ENCODE peak calls at places on chromosomes 5 and 9, in ten cellular contexts. Q, K, G, R, Z, W, L, M, E and A are unnamed samples.

GRCh38 chr5:112418412-112419049 is 546 bp downstream of the EPB41L4A start:
- DNase-seq in Q (no peak), R (peak), L (no peak), W (peak), G (no peak), Z (no peak), E (no peak), K (no peak), M (no peak), A (no peak)

GRCh38 chr5:140302786-140303639 is at the start of gene PFDN1:
- DNase-seq in L (peak), Z (peak), R (peak), E (peak), Q (peak), K (peak), M (peak), G (peak), W (peak), A (peak)

GRCh38 chr5:90983148-90983547 is 400.0 kb downstream of the ARRDC3 start:
- DNase-seq in M (no peak), G (no peak), Z (no peak), Q (peak), L (no peak), K (no peak), E (peak), R (no peak), W (no peak), A (no peak)

GRCh38 chr5:105924366-105924765 is 1746.4 kb downstream of the EFNA5 start:
- DNase-seq in G (no peak), R (no peak), M (no peak), Q (no peak), Z (no peak), W (no peak), L (no peak), E (no peak), K (no peak), A (no peak)

GRCh38 chr5:68711311-68712200 is 382.3 kb upstream of the SLC30A5 start:
- DNase-seq in M (no peak), R (no peak), W (no peak), E (no peak), L (no peak), G (no peak), Q (peak), K (no peak), Z (no peak), A (no peak)

GRCh38 chr9:35703906-35704672 is 14.4 kb upstream of the TPM2 start:
- DNase-seq in Q (no peak), E (no peak), L (no peak), K (no peak), Z (no peak), W (peak), G (no peak), R (no peak), M (no peak), A (no peak)

GRCh38 chr5:178383919-178384814 is 151.6 kb upstream of the PHYKPL start:
- DNase-seq in E (no peak), M (no peak), K (no peak), Z (peak), R (no peak), W (no peak), Q (no peak), G (no peak), L (no peak), A (no peak)

GRCh38 chr5:39427225-39427624 is 2.4 kb upstream of the DAB2 start:
- DNase-seq in G (no peak), W (no peak), R (no peak), L (no peak), M (no peak), Z (no peak), K (no peak), Q (no peak), E (no peak), A (no peak)

GRCh38 chr9:73720601-73721000 is 568.9 kb downstream of the ANXA1 start:
- DNase-seq in W (no peak), K (no peak), Q (no peak), G (no peak), E (no peak), R (no peak), M (no peak), L (no peak), Z (no peak), A (no peak)

GRCh38 chr9:119667163-119667562 is 297.9 kb upstream of the BRINP1 start:
- DNase-seq in E (no peak), Q (no peak), L (no peak), R (no peak), G (no peak), Z (no peak), K (no peak), M (no peak), W (no peak), A (no peak)

GRCh38 chr5:58466939-58467338 is 7.1 kb upstream of the PLK2 start:
- DNase-seq in W (no peak), K (no peak), Q (no peak), L (peak), Z (no peak), R (no peak), M (no peak), G (peak), E (peak), A (no peak)

GRCh38 chr5:167961731-167962130 is 329.7 kb upstream of the WWC1 start:
- DNase-seq in M (no peak), Q (no peak), K (no peak), Z (no peak), G (no peak), W (no peak), L (no peak), E (no peak), R (no peak), A (no peak)

GRCh38 chr5:5050797-5051196 is 89.3 kb upstream of the ADAMTS16 start:
- DNase-seq in G (no peak), L (no peak), E (no peak), W (no peak), Q (peak), K (no peak), R (no peak), M (no peak), Z (no peak), A (no peak)

GRCh38 chr5:94620257-94620656 is 1.8 kb downstream of the SLF1 start:
- DNase-seq in Z (no peak), Q (no peak), L (no peak), E (no peak), W (no peak), R (no peak), M (no peak), G (no peak), K (no peak), A (no peak)

GRCh38 chr9:4661165-4662095 is 664 bp upstream of the PLPP6 start:
- DNase-seq in L (no peak), Q (no peak), K (no peak), Z (no peak), G (no peak), W (no peak), M (no peak), E (no peak), R (no peak), A (no peak)

GRCh38 chr5:90020575-90021535 is 388.7 kb downstream of the CETN3 start:
- DNase-seq in G (no peak), L (no peak), M (no peak), Q (peak), Z (no peak), R (no peak), K (no peak), E (peak), W (no peak), A (no peak)

GRCh38 chr5:100517301-100517974 is 17.7 kb upstream of the FAM174A start:
- DNase-seq in Z (no peak), G (no peak), Q (no peak), M (no peak), K (no peak), R (peak), W (no peak), E (no peak), L (no peak), A (peak)

GRCh38 chr5:6598351-6598900 is 34.4 kb downstream of the NSUN2 start:
- DNase-seq in W (no peak), Z (no peak), E (no peak), L (no peak), K (no peak), G (no peak), Q (no peak), R (no peak), M (no peak), A (no peak)

GRCh38 chr5:168023190-168023589 is 268.3 kb upstream of the WWC1 start:
- DNase-seq in E (no peak), Q (no peak), G (no peak), Z (no peak), R (peak), K (no peak), L (no peak), W (peak), M (no peak), A (no peak)

GRCh38 chr5:133738271-133738670 is 125.9 kb upstream of the FSTL4 start:
- DNase-seq in W (no peak), Z (no peak), E (no peak), M (no peak), R (no peak), G (no peak), L (no peak), K (no peak), Q (no peak), A (no peak)

GRCh38 chr5:120405923-120406322 is 58.2 kb upstream of the PRR16 start:
- DNase-seq in G (no peak), W (no peak), Z (no peak), E (no peak), M (no peak), R (no peak), Q (peak), L (no peak), K (no peak), A (no peak)

GRCh38 chr9:125293134-125293533 is 31.5 kb downstream of the GAPVD1 start:
- DNase-seq in L (no peak), M (no peak), Q (peak), K (no peak), Z (no peak), G (no peak), W (no peak), R (no peak), E (no peak), A (no peak)

GRCh38 chr9:112054916-112055315 is 120.2 kb downstream of the SUSD1 start:
- DNase-seq in R (no peak), M (no peak), E (no peak), Z (no peak), W (no peak), K (no peak), Q (no peak), G (no peak), L (no peak), A (no peak)

GRCh38 chr9:13513710-13514444 is 234.4 kb upstream of the MPDZ start:
- DNase-seq in W (no peak), R (no peak), L (no peak), G (no peak), Z (no peak), Q (no peak), M (no peak), E (no peak), K (no peak), A (no peak)

GRCh38 chr5:32355694-32356093 is 43.0 kb upstream of the MTMR12 start:
- DNase-seq in Z (no peak), R (no peak), K (no peak), W (no peak), M (no peak), Q (no peak), E (no peak), L (no peak), G (no peak), A (no peak)

GRCh38 chr5:150411245-150411979 is 1.3 kb downstream of the CD74 start:
- DNase-seq in G (peak), Q (no peak), M (peak), R (peak), Z (peak), E (no peak), L (peak), K (no peak), W (peak), A (peak)

GRCh38 chr5:108743344-108743743 is 4.4 kb upstream of the FER start:
- DNase-seq in M (no peak), L (no peak), E (no peak), Q (no peak), R (no peak), W (no peak), K (no peak), Z (no peak), G (no peak), A (no peak)

GRCh38 chr5:3811116-3811515 is 215.5 kb downstream of the IRX1 start:
- DNase-seq in W (no peak), G (no peak), L (no peak), M (no peak), R (no peak), E (no peak), Q (no peak), K (no peak), Z (no peak), A (no peak)

GRCh38 chr9:2241461-2241874 is 226.3 kb downstream of the SMARCA2 start:
- DNase-seq in E (peak), M (no peak), R (peak), L (no peak), Q (no peak), K (no peak), W (peak), G (no peak), Z (peak), A (peak)

GRCh38 chr9:129459550-129460322 is 161.2 kb downstream of the C9orf50 start:
- DNase-seq in E (no peak), K (no peak), M (no peak), W (no peak), Q (no peak), R (no peak), G (no peak), Z (peak), L (no peak), A (no peak)
- H3K4me3 ChIP-seq in E (no peak), K (peak), M (peak), W (peak), Q (no peak), R (no peak), G (peak), Z (no peak), L (peak), A (no peak)

GRCh38 chr5:51347704-51348103 is 35.5 kb upstream of the ISL1 start:
- DNase-seq in Z (no peak), W (no peak), R (no peak), M (no peak), Q (no peak), E (peak), L (no peak), K (no peak), G (no peak), A (peak)
- TF ChIP-seq CTCF in Z (no peak), W (no peak), R (no peak), M (no peak), Q (no peak), E (no peak), L (no peak), K (no peak), G (peak), A (peak)

GRCh38 chr9:85944672-85945071 is 3.7 kb downstream of the NAA35 start:
- DNase-seq in Z (no peak), R (no peak), G (no peak), L (no peak), M (no peak), Q (no peak), K (no peak), W (no peak), E (no peak), A (no peak)

GRCh38 chr9:85943757-85944430 is 2.9 kb downstream of the NAA35 start:
- DNase-seq in Z (no peak), M (no peak), L (no peak), R (no peak), G (no peak), E (no peak), W (no peak), Q (no peak), K (no peak), A (no peak)

GRCh38 chr9:85941617-85941930 is 628 bp downstream of the NAA35 start:
- DNase-seq in M (no peak), R (no peak), G (no peak), Q (no peak), K (no peak), W (no peak), Z (no peak), E (no peak), L (no peak), A (no peak)

GRCh38 chr9:85941966-85942912 is 1.3 kb downstream of the NAA35 start:
- DNase-seq in K (no peak), R (no peak), M (no peak), E (no peak), W (no peak), Q (no peak), G (no peak), Z (no peak), L (no peak), A (no peak)

DNA sequence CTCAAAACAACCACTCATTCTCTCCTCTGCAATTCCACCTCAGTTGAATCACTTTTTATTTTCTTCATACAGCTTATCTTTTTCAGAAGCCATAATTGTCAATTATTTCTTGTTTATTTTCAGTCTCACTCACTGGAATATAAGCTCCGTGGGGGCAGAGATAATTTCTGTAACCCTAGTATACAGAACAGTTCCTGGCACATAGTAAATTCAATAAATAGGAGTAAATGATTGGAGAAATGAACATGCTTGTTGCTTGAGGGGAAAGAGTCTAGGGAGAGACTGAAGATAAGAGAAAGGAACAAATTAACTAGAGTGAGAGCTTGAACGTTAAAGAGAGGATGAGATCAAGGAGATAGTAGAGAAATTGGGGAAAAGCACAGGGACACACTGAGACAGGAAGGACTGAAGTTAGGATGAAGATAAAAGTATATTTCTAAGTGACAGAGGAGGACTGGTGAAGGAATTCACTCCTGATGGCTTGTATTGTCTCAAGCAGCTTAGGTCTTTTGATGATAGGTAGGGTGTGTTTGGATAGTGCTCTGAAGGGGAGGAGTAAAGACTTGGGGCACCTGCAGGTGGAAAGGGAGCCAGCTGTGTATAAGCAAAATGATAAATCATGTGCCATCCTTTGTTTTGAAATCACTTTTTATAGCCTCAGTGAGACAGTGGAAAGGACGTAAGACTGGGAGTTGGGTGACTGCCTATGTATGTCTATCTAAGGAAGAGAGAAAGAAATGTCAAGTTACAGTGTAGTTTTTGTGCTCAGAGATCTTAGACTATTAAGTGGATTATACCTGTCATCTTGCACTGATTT is 2.2 kb downstream of the NAA35 start:
- DNase-seq in M (no peak), G (no peak), L (no peak), R (no peak), K (no peak), E (no peak), W (no peak), Z (no peak), Q (no peak), A (peak)
- H3K4me3 ChIP-seq in M (no peak), G (no peak), L (no peak), R (no peak), K (no peak), E (no peak), W (peak), Z (no peak), Q (no peak), A (peak)

GRCh38 chr9:79131375-79131774 is 440.4 kb upstream of the TLE4 start:
- DNase-seq in K (no peak), Q (no peak), R (no peak), W (no peak), E (no peak), L (no peak), Z (no peak), G (no peak), M (no peak), A (no peak)

GRCh38 chr9:79131876-79132377 is 439.8 kb upstream of the TLE4 start:
- DNase-seq in Z (no peak), K (no peak), G (no peak), W (no peak), Q (no peak), M (no peak), R (no peak), L (no peak), E (no peak), A (no peak)

GRCh38 chr9:79129865-79130480 is 441.8 kb upstream of the TLE4 start:
- DNase-seq in W (peak), L (peak), R (no peak), K (no peak), E (peak), Z (no peak), M (no peak), Q (peak), G (peak), A (peak)

DNA sequence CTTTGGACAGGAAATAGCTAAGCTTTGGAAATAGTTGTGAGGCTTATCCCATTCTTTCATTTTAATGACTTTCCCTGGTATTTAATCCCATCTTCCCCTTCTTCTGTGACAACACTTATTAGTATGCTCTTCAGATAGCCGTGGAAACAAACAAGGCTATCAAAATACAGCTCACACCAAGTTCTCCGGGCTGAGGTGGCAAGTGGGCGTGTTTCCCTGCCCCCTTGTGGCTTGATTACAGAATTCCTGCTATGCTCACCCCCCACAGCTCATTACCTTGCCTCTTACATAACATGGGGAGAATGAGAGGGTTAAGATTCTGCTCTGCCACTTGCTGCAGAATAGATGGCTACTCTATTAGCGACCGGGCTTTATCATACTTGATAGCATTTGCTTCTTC is 437.1 kb upstream of the TLE4 start:
- DNase-seq in L (no peak), Q (no peak), K (no peak), W (no peak), G (no peak), E (peak), R (no peak), M (no peak), Z (no peak), A (no peak)
- TF ChIP-seq CTCF in L (no peak), Q (peak), K (no peak), W (no peak), G (no peak), E (no peak), R (no peak), M (no peak), Z (no peak), A (no peak)

GRCh38 chr5:72109625-72110024 is 2.4 kb downstream of the MAP1B start:
- DNase-seq in L (no peak), G (no peak), E (peak), K (no peak), R (no peak), M (no peak), Q (no peak), W (no peak), Z (no peak), A (no peak)
- H3K4me3 ChIP-seq in L (no peak), G (peak), E (peak), K (peak), R (no peak), M (no peak), Q (peak), W (peak), Z (no peak), A (no peak)

DNA sequence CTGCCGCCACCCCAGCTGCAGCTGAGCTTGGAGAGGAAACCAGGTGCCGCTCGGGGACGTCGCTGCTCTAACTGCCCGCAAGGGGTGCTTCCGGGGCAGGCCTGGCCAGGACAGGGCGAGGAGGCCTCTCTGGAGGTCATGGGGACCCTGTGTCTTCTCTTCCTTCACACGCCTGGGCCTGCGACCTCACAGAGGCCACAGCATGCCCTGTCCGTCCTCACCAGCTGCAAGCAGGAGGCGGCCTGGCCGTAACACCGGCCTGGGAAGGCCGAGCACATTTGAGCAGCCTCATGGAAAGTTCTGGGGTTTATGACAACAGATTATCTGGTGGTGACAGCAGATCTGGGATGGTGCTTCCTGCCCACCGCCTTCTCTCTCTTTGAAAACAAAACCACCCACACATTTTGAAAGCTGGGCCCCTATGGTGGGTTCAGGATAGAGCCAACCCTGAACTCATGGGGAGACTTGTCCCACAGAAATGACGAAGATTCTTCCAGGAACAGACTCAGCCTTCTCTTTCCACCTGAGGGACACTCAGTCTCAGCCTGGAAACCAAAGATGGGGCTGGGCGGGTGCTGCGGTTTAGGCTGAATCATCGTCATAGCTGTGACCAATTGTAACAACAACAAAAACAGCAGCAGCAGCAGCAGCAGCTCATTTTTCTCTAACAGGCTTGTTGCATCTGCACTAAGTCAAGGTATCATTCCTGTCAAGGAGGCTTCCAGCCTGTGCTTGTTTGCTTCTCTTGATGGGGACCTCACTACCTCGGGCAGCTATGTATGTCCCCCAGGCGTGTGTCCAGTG is 99.6 kb upstream of the RAPGEF1 start:
- DNase-seq in L (peak), K (no peak), R (no peak), Z (no peak), E (no peak), Q (peak), W (no peak), M (peak), G (no peak), A (no peak)
- TF ChIP-seq CTCF in L (no peak), K (no peak), R (no peak), Z (no peak), E (no peak), Q (no peak), W (no peak), M (no peak), G (no peak), A (no peak)